ENCODE peak calls at places on chromosomes 5 and 9, in five cellular contexts. V is IMR-90, X is HepG2, I is neural progenitor cell, N is fibroblast of lung. C is an unnamed sample.

GRCh38 chr5:67992919-67993318 is 222.6 kb upstream of the PIK3R1 start:
- DNase-seq in V (peak; percentile 33), N (peak; percentile 63), X (no peak), I (no peak), C (no peak)

GRCh38 chr9:70218767-70219166 is 40.0 kb upstream of the SMC5 start:
- DNase-seq in I (no peak), V (peak; percentile 87), N (peak; percentile 47), X (no peak), C (no peak)

GRCh38 chr5:123672067-123672466 is 160.1 kb downstream of the CSNK1G3 start:
- DNase-seq in N (no peak), I (no peak), V (peak; percentile 2), X (no peak), C (no peak)

GRCh38 chr9:134689320-134690181 is 47.9 kb downstream of the COL5A1 start:
- DNase-seq in N (peak; percentile 53), V (peak; percentile 49), X (peak; percentile 10), I (peak; percentile 77), C (no peak)

GRCh38 chr9:89274838-89275237 is 36.2 kb upstream of the CKS2 start:
- DNase-seq in V (peak; percentile 99), N (peak; percentile 95), I (no peak), X (no peak), C (no peak)

GRCh38 chr5:104513621-104514020 is 951.0 kb upstream of the NUDT12 start:
- DNase-seq in V (no peak), N (no peak), X (no peak), I (no peak), C (no peak)

GRCh38 chr5:25544652-25545249 is 900.0 kb upstream of the CDH10 start:
- DNase-seq in I (peak; percentile 73), X (peak; percentile 31), V (no peak), N (no peak), C (peak; percentile 45)

GRCh38 chr9:88535226-88535931 is 401 bp downstream of the NXNL2 start:
- DNase-seq in N (no peak), V (no peak), I (peak; percentile 69), X (no peak), C (no peak)

GRCh38 chr9:35728041-35728971 is 3.7 kb downstream of the TLN1 start:
- DNase-seq in X (peak; percentile 91), I (peak; percentile 80), N (peak; percentile 92), V (peak; percentile 90), C (peak; percentile 47)

GRCh38 chr9:79196606-79197005 is 375.2 kb upstream of the TLE4 start:
- DNase-seq in V (peak; percentile 69), X (no peak), N (peak; percentile 42), I (no peak), C (no peak)

GRCh38 chr9:133160742-133161541 is 2.8 kb downstream of the GBGT1 start:
- DNase-seq in I (peak; percentile 45), X (peak; percentile 52), N (peak; percentile 81), V (peak; percentile 61), C (peak; percentile 43)

GRCh38 chr9:91810286-91810905 is 139.6 kb downstream of the ROR2 start:
- DNase-seq in I (no peak), X (no peak), N (no peak), V (no peak), C (no peak)

GRCh38 chr5:132365213-132365612 is 4.3 kb upstream of the SLC22A5 start:
- DNase-seq in N (no peak), V (peak; percentile 74), X (peak; percentile 54), I (no peak), C (no peak)

GRCh38 chr5:92460505-92460904 is 1077.4 kb upstream of the ARRDC3 start:
- DNase-seq in V (no peak), X (no peak), N (no peak), I (no peak), C (no peak)

GRCh38 chr9:77764894-77765780 is 117.0 kb upstream of the GNA14 start:
- DNase-seq in X (peak; percentile 50), N (peak; percentile 81), V (peak; percentile 80), I (peak; percentile 10), C (no peak)

GRCh38 chr5:102762095-102762534 is 7.0 kb downstream of the PAM start:
- DNase-seq in I (no peak), X (no peak), V (peak; percentile 47), N (peak; percentile 61), C (no peak)

GRCh38 chr9:70477146-70477745 is 62.8 kb upstream of the KLF9 start:
- DNase-seq in X (no peak), V (peak; percentile 55), N (peak; percentile 60), I (no peak), C (no peak)

GRCh38 chr9:98529841-98530240 is 178.9 kb downstream of the GABBR2 start:
- DNase-seq in N (no peak), X (no peak), I (no peak), V (no peak), C (no peak)

GRCh38 chr9:124652203-124652992 is 118.7 kb downstream of the NR6A1 start:
- DNase-seq in X (no peak), V (peak; percentile 88), N (peak; percentile 52), I (no peak), C (no peak)

GRCh38 chr5:135222171-135222681 is 176.8 kb downstream of the MACROH2A1 start:
- DNase-seq in N (no peak), V (no peak), X (no peak), I (no peak), C (no peak)

DNA sequence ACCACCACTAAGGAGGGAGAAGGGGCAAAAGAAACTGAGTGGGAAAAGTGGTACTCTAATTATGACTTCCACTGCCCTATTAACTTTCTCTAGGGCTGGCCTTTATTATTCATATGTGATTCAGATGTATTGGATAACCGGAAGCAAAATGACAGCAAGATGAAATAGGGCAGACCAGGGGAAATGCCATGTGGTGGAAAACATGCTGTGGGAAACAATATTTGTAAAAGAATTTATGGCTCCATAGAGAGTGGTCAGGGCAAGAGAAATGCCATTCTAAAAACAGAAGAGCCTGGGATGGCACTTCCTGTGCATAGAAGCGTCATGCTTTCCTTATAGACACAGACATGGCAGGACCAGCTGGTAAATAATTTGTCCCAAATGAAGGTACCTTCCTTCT is 67.7 kb downstream of the MEGF10 start:
- DNase-seq in I (no peak), X (no peak), N (no peak), V (no peak), C (no peak)
- H2AFZ ChIP-seq in I (no peak overlapping the region), X (no peak overlapping the region), N (no peak overlapping the region), V (no peak overlapping the region), C (no peak overlapping the region)

GRCh38 chr5:128537306-128537998 is 593 bp downstream of the FBN2 start:
- DNase-seq in V (peak; percentile 55), X (no peak), I (peak; percentile 73), N (peak; percentile 64), C (no peak)

GRCh38 chr5:128538249-128539037 is 398 bp upstream of the FBN2 start:
- DNase-seq in N (peak; percentile 82), V (peak; percentile 80), I (peak; percentile 96), X (no peak), C (no peak)

GRCh38 chr5:128536861-128537305 is 1.2 kb downstream of the FBN2 start:
- DNase-seq in N (peak; percentile 40), V (peak; percentile 30), X (no peak), I (peak; percentile 76), C (no peak)

GRCh38 chr5:128539038-128539429 is 989 bp upstream of the FBN2 start:
- DNase-seq in V (no peak), N (peak; percentile 13), X (no peak), I (no peak), C (no peak)

GRCh38 chr5:128537999-128538248 is at the start of gene FBN2:
- DNase-seq in X (no peak), N (no peak), V (no peak), I (no peak), C (no peak)
- H3K27me3 ChIP-seq in X (no peaks in the 10 kb centered on the region), N (no peaks in the 10 kb centered on the region), V (no peaks in the 10 kb centered on the region), I (peaks cover 30% of the 10 kb centered on the region), C (no peaks in the 10 kb centered on the region)

GRCh38 chr9:129701549-129701948 is 36.1 kb downstream of the PRRX2 start:
- DNase-seq in V (peak; percentile 16), N (no peak), I (no peak), X (no peak), C (no peak)
- H2AFZ ChIP-seq in V (no peak overlapping the region), N (no peak overlapping the region), I (no peak overlapping the region), X (no peak overlapping the region), C (no peak overlapping the region)

DNA sequence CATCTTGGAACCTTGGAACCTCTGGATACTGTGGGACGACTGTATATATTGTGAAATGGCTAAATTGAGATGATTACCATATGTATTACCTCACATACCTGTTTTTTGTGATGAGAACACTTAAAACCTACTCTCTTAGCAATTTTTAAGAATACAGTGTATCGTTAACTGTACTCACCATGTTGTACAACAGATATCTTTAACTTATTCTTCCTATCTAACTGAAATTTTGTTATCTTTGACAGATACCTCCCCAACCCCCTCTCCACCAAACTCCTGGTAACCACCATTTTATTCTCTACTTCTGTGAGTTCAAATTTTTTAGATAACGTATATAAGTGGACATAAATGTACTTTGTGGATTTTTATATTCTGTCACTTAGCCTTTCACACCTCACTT is 126.5 kb downstream of the ZCCHC7 start:
- DNase-seq in V (no peak), I (no peak), X (no peak), N (no peak), C (no peak)
- H3K27me3 ChIP-seq in V (no peaks in the 10 kb centered on the region), I (no peaks in the 10 kb centered on the region), X (no peaks in the 10 kb centered on the region), N (no peaks in the 10 kb centered on the region), C (no peaks in the 10 kb centered on the region)

GRCh38 chr9:127396253-127396807 is 639 bp upstream of the SLC2A8 start:
- DNase-seq in N (no peak), I (no peak), X (no peak), V (no peak), C (no peak)

GRCh38 chr9:127397722-127398647 is 1.0 kb downstream of the SLC2A8 start:
- DNase-seq in V (peak; percentile 33), N (peak; percentile 25), X (peak; percentile 36), I (peak; percentile 71), C (no peak)

GRCh38 chr9:127393680-127394079 is 3.3 kb upstream of the SLC2A8 start:
- DNase-seq in X (no peak), V (peak; percentile 32), N (peak; percentile 52), I (no peak), C (no peak)

GRCh38 chr9:127396808-127397721 is at the start of gene SLC2A8:
- DNase-seq in X (peak; percentile 99), I (peak; percentile 100), N (peak; percentile 99), V (peak; percentile 99), C (no peak)

DNA sequence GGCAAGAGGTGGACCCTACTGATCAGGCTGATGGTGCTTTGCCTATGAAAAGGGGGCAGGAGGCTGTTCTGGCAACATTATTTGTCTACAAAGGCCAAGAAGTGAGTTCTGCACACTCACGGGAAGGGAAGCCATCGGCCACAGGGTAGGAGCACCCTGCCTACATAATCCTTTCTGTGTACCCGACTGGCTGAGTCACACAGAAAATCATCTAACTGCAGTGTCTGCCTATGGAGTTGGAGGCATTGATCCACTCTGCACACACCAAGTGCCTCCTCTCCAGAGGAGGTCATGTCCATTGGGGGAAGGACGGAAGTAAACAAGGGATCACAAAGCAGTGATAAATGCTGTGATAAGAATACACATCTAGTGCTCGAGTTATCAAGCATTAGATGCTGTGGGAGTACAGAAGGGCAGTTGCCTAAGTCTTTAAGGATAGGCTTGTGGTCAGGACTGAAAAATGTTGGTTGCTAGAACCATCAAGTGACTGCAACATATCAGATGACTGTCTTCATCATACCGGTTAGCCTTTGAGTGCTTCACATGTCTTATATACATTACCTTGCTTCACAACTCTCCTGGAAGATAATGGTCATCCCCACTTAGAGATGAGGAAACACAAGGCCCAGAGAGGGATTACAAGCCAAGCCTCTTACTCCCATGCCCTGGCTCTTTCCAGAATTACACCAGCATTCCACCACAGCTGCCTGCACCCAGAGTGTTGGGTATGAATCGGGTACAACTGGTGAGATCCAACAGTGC is 1.3 kb upstream of the SLC2A8 start:
- DNase-seq in X (peak; percentile 86), V (no peak), N (no peak), I (no peak), C (no peak)
- H2AFZ ChIP-seq in X (peak overlapping the region; percentile 75), V (peak overlapping the region; percentile 94), N (no peak overlapping the region), I (peak overlapping the region; percentile 80), C (no peak overlapping the region)

C was measured in DND-41.